ENCODE peak calls at places on chromosomes 5 and 9, in four cellular contexts. One of them, this sample, is unnamed.

GRCh38 chr5:17411436-17411835 is 86.6 kb upstream of the TAF11L2 start:
- DNase-seq in pancreas: no peak
- DNase-seq in cardiac muscle cell: no peak
- DNase-seq in progenitor cell of endocrine pancreas: no peak
- DNase-seq in this sample: no peak

GRCh38 chr9:1100192-1100591 is 50.0 kb downstream of the DMRT2 start:
- DNase-seq in pancreas: no peak
- DNase-seq in cardiac muscle cell: no peak
- DNase-seq in progenitor cell of endocrine pancreas: no peak
- DNase-seq in this sample: no peak

GRCh38 chr9:113873926-113874325 is 2.2 kb upstream of the ZNF618 start:
- DNase-seq in pancreas: no peak
- DNase-seq in cardiac muscle cell: no peak
- DNase-seq in progenitor cell of endocrine pancreas: no peak
- DNase-seq in this sample: no peak

GRCh38 chr5:90849939-90850338 is 291.3 kb downstream of the ADGRV1 start:
- DNase-seq in pancreas: no peak
- DNase-seq in cardiac muscle cell: no peak
- DNase-seq in progenitor cell of endocrine pancreas: no peak
- DNase-seq in this sample: no peak

GRCh38 chr9:117317192-117317591 is 97.7 kb downstream of the ASTN2 start:
- DNase-seq in pancreas: no peak
- DNase-seq in cardiac muscle cell: no peak
- DNase-seq in progenitor cell of endocrine pancreas: no peak
- DNase-seq in this sample: no peak

GRCh38 chr5:132260714-132261615 is 3.5 kb downstream of the PDLIM4 start:
- DNase-seq in pancreas: no peak
- DNase-seq in cardiac muscle cell: no peak
- DNase-seq in progenitor cell of endocrine pancreas: no peak
- DNase-seq in this sample: peak

GRCh38 chr9:105127863-105128220 is 116.6 kb upstream of the SLC44A1 start:
- DNase-seq in pancreas: no peak
- DNase-seq in cardiac muscle cell: no peak
- DNase-seq in progenitor cell of endocrine pancreas: no peak
- DNase-seq in this sample: no peak

GRCh38 chr5:126178521-126178920 is 244.7 kb upstream of the GRAMD2B start:
- DNase-seq in pancreas: no peak
- DNase-seq in cardiac muscle cell: no peak
- DNase-seq in progenitor cell of endocrine pancreas: no peak
- DNase-seq in this sample: no peak

GRCh38 chr5:53936481-53937352 is 373.7 kb downstream of the ARL15 start:
- DNase-seq in pancreas: no peak
- DNase-seq in cardiac muscle cell: no peak
- DNase-seq in progenitor cell of endocrine pancreas: no peak
- DNase-seq in this sample: no peak

GRCh38 chr5:150672237-150672883 is 11.3 kb downstream of the MYOZ3 start:
- DNase-seq in pancreas: peak
- DNase-seq in cardiac muscle cell: peak
- DNase-seq in progenitor cell of endocrine pancreas: no peak
- DNase-seq in this sample: no peak

GRCh38 chr5:59380350-59380951 is 513.1 kb downstream of the PDE4D start:
- DNase-seq in pancreas: no peak
- DNase-seq in cardiac muscle cell: peak
- DNase-seq in progenitor cell of endocrine pancreas: no peak
- DNase-seq in this sample: no peak

GRCh38 chr5:74954919-74955318 is 88.7 kb upstream of the FAM169A start:
- DNase-seq in pancreas: no peak
- DNase-seq in cardiac muscle cell: no peak
- DNase-seq in progenitor cell of endocrine pancreas: no peak
- DNase-seq in this sample: no peak

DNA sequence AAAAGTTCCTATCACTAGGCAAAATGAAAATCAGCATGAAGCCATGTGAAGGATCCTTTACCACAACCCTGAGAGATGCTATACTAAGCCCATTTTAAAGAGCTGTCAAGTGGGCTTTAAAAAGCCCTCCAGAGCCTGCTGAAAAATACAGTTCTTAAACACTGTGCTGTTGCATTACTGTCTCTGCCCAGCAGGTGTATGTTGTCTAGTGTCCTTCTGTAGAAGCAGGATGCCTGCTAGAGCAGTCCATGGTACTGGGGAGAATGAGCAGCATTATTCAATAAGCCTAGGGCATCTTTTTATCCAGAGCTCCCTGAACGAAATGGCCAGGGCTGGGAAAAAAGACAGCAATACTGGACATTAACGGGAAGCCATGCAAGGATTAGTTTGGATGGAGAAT is 126.2 kb upstream of the PLCXD3 start:
- DNase-seq in pancreas: no peak
- DNase-seq in cardiac muscle cell: peak
- DNase-seq in progenitor cell of endocrine pancreas: no peak
- DNase-seq in this sample: no peak
- TF ChIP-seq CTCF in pancreas: no peak
- TF ChIP-seq CTCF in cardiac muscle cell: peak
- TF ChIP-seq CTCF in progenitor cell of endocrine pancreas: peak
- TF ChIP-seq CTCF in this sample: peak

DNA sequence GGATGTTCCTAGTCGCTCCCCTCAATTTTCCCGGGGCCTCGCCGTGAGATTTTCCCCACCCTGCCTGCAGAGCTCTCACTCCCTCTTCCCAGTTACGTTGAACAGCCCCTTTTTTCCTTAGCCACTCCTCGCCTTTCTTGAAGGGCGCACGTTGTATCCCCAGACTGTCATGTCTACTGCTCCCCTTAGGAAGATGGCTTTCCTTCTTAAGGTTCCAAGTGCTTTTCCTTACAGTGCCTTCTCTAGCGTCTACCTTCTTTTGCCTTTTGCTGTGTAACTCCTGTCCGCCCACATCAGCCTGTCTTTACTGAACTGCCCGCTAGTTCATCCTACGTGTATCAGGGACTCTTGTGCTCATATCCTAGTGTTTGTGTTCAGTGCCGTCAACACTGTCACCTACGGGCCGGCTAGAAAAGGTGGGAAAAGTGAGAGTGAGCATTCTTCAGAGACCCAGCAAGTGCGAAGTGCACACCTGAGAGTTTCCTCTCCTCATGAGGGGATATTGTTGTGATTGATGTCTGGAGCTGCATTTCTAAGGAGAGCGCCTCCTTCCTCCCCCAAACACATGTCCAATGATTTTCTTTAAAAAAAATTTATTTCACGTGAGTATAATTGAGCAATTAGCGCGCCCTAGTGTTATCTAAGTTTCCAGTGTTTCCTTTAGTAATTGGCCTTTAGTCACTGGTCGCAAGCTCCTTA is 764 bp downstream of the CAMLG start:
- DNase-seq in pancreas: no peak
- DNase-seq in cardiac muscle cell: peak
- DNase-seq in progenitor cell of endocrine pancreas: no peak
- DNase-seq in this sample: no peak
- TF ChIP-seq CTCF in pancreas: no peak
- TF ChIP-seq CTCF in cardiac muscle cell: peak
- TF ChIP-seq CTCF in progenitor cell of endocrine pancreas: peak
- TF ChIP-seq CTCF in this sample: no peak

GRCh38 chr9:96113045-96113444 is 188.9 kb downstream of the HSD17B3 start:
- DNase-seq in pancreas: no peak
- DNase-seq in cardiac muscle cell: no peak
- DNase-seq in progenitor cell of endocrine pancreas: no peak
- DNase-seq in this sample: no peak
- TF ChIP-seq CTCF in pancreas: no peak
- TF ChIP-seq CTCF in cardiac muscle cell: no peak
- TF ChIP-seq CTCF in progenitor cell of endocrine pancreas: no peak
- TF ChIP-seq CTCF in this sample: no peak

GRCh38 chr5:142133382-142134206 is 25.0 kb downstream of the NDFIP1 start:
- DNase-seq in pancreas: no peak
- DNase-seq in cardiac muscle cell: no peak
- DNase-seq in progenitor cell of endocrine pancreas: no peak
- DNase-seq in this sample: no peak
- TF ChIP-seq CTCF in pancreas: no peak
- TF ChIP-seq CTCF in cardiac muscle cell: no peak
- TF ChIP-seq CTCF in progenitor cell of endocrine pancreas: no peak
- TF ChIP-seq CTCF in this sample: no peak

GRCh38 chr9:119961774-119962408 is 592.7 kb upstream of the BRINP1 start:
- DNase-seq in pancreas: peak
- DNase-seq in cardiac muscle cell: peak
- DNase-seq in progenitor cell of endocrine pancreas: peak
- DNase-seq in this sample: no peak
- TF ChIP-seq CTCF in pancreas: peak
- TF ChIP-seq CTCF in cardiac muscle cell: peak
- TF ChIP-seq CTCF in progenitor cell of endocrine pancreas: peak
- TF ChIP-seq CTCF in this sample: peak

DNA sequence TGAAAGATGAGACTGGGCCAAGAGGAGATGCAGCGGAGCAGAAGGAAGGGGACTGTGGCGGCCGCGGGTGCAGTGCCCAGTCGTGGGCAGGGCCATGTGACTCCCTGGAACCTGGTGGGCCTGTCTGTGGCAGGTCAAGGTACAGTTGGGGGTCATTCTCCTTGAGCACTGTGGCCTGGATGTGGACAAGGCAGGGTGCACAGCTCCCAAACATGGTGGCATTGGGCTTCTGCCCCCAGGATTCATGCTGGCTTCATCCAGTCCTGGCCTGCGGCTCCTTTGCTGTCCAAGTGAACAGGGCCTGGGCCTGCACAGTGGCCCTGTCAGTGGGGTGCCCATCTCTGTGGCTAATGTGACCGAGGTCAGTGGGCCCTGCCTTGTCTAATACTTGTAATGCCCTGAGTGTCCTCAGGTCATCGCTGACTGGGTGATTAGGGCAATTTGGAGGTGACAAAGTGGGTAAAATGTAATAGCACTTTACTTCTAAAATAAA is 39.9 kb downstream of the CEP72 start:
- DNase-seq in pancreas: no peak
- DNase-seq in cardiac muscle cell: no peak
- DNase-seq in progenitor cell of endocrine pancreas: no peak
- DNase-seq in this sample: no peak
- TF ChIP-seq CTCF in pancreas: no peak
- TF ChIP-seq CTCF in cardiac muscle cell: no peak
- TF ChIP-seq CTCF in progenitor cell of endocrine pancreas: no peak
- TF ChIP-seq CTCF in this sample: no peak

GRCh38 chr9:89592963-89593775 is 11.6 kb upstream of the GADD45G start:
- DNase-seq in pancreas: no peak
- DNase-seq in cardiac muscle cell: peak
- DNase-seq in progenitor cell of endocrine pancreas: no peak
- DNase-seq in this sample: no peak
- TF ChIP-seq CTCF in pancreas: no peak
- TF ChIP-seq CTCF in cardiac muscle cell: peak
- TF ChIP-seq CTCF in progenitor cell of endocrine pancreas: peak
- TF ChIP-seq CTCF in this sample: no peak

DNA sequence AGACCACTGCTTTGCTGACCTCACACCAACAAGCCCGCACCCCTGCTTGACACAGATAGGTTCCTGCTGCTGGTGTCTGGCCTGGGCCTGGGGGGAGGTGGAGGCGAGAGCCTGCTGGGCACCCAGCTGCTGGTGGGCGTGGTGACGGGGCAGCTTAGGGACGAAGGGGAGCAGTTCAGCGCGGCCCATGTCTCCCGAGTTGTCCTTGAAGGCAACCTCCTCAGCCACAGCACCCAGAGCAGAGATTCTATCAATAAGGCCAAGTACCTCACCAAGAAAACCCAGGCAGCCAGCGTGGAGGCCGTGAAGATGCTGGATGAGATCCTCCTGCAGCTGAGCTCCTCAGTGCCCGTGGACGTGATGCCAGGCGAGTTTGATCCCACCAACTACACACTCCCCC is 313.3 kb downstream of the NR2F1-AS1 start:
- DNase-seq in pancreas: no peak
- DNase-seq in cardiac muscle cell: no peak
- DNase-seq in progenitor cell of endocrine pancreas: no peak
- DNase-seq in this sample: no peak
- TF ChIP-seq CTCF in pancreas: no peak
- TF ChIP-seq CTCF in cardiac muscle cell: no peak
- TF ChIP-seq CTCF in progenitor cell of endocrine pancreas: no peak
- TF ChIP-seq CTCF in this sample: no peak

This sample was measured in mesothelial cell of epicardium.